ENCODE peak calls at places on chromosomes 12 and 14, in four cellular contexts. One of them, this sample, is unnamed.

GRCh38 chr14:95185452-95186392 is 28.4 kb upstream of the DICER1 start:
- DNase-seq in hepatocyte: no peak
- DNase-seq in stomach: peak; percentile 44
- DNase-seq in left lung: peak; percentile 76
- DNase-seq in this sample: no peak

GRCh38 chr12:7433276-7433822 is 10.6 kb downstream of the CD163L1 start:
- DNase-seq in hepatocyte: no peak
- DNase-seq in left lung: no peak
- DNase-seq in stomach: no peak
- DNase-seq in this sample: no peak

GRCh38 chr12:59023861-59024424 is 103.6 kb upstream of the LRIG3 start:
- DNase-seq in stomach: no peak
- DNase-seq in left lung: no peak
- DNase-seq in hepatocyte: no peak
- DNase-seq in this sample: no peak

GRCh38 chr12:10363922-10364838 is 25.7 kb downstream of the KLRK1 start:
- DNase-seq in stomach: peak; percentile 40
- DNase-seq in left lung: peak; percentile 51
- DNase-seq in hepatocyte: peak; percentile 60
- DNase-seq in this sample: no peak

GRCh38 chr12:14959916-14960315 is 1.5 kb downstream of the ARHGDIB start:
- DNase-seq in stomach: no peak
- DNase-seq in hepatocyte: no peak
- DNase-seq in left lung: no peak
- DNase-seq in this sample: no peak

GRCh38 chr14:94000986-94001385 is 3.9 kb downstream of the CCDC197 start:
- DNase-seq in hepatocyte: no peak
- DNase-seq in left lung: no peak
- DNase-seq in stomach: no peak
- DNase-seq in this sample: no peak

GRCh38 chr12:44930972-44931600 is 55.0 kb upstream of the NELL2 start:
- DNase-seq in hepatocyte: peak; percentile 88
- DNase-seq in left lung: no peak
- DNase-seq in stomach: no peak
- DNase-seq in this sample: no peak

GRCh38 chr12:67827820-67828383 is 161.3 kb upstream of the IFNG-AS1 start:
- DNase-seq in hepatocyte: peak; percentile 72
- DNase-seq in stomach: no peak
- DNase-seq in left lung: no peak
- DNase-seq in this sample: no peak

GRCh38 chr12:76123301-76124212 is 39.1 kb upstream of the NAP1L1 start:
- DNase-seq in hepatocyte: no peak
- DNase-seq in left lung: no peak
- DNase-seq in stomach: no peak
- DNase-seq in this sample: no peak

GRCh38 chr12:116609236-116609635 is 50.1 kb downstream of the MAP1LC3B2 start:
- DNase-seq in left lung: no peak
- DNase-seq in hepatocyte: no peak
- DNase-seq in stomach: no peak
- DNase-seq in this sample: no peak

GRCh38 chr12:124422570-124423523 is 128.0 kb downstream of the RFLNA start:
- DNase-seq in stomach: peak; percentile 92
- DNase-seq in left lung: peak; percentile 86
- DNase-seq in hepatocyte: peak; percentile 89
- DNase-seq in this sample: peak; percentile 93
- H3K4me1 ChIP-seq in stomach: peaks cover 57% of the 10 kb centered on the region
- H3K4me1 ChIP-seq in left lung: peaks cover 48% of the 10 kb centered on the region
- H3K4me1 ChIP-seq in hepatocyte: peaks cover 19% of the 10 kb centered on the region
- H3K4me1 ChIP-seq in this sample: peaks cover 37% of the 10 kb centered on the region

DNA sequence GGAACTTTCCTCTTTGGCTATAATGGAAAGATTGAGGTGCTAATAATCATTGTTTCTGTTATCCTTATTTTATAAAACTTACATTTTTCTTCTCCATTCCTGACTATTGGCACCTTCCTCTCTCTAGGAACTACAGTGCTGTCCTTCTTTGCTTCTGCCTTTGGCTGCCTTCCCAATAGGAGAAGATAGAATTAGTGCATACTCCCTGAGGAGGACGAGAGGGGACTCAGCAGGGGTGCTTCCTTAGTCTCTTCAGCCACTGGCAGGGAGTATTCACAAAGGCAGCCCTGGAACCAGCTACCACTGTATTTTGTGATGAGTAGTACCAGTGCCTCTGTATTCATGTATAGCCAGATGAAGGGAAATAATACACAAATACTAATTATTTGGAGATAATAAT is 208.5 kb downstream of the FOXG1 start:
- DNase-seq in left lung: no peak
- DNase-seq in hepatocyte: no peak
- DNase-seq in stomach: no peak
- DNase-seq in this sample: no peak
- H3K27ac ChIP-seq in left lung: no peak overlapping the region
- H3K27ac ChIP-seq in hepatocyte: no peak overlapping the region
- H3K27ac ChIP-seq in stomach: no peak overlapping the region
- H3K27ac ChIP-seq in this sample: no peak overlapping the region

GRCh38 chr14:79451601-79452000 is 759.7 kb downstream of the DIO2 start:
- DNase-seq in left lung: no peak
- DNase-seq in hepatocyte: no peak
- DNase-seq in stomach: no peak
- DNase-seq in this sample: no peak
- H3K4me1 ChIP-seq in left lung: no peaks in the 10 kb centered on the region
- H3K4me1 ChIP-seq in hepatocyte: no peaks in the 10 kb centered on the region
- H3K4me1 ChIP-seq in stomach: no peaks in the 10 kb centered on the region
- H3K4me1 ChIP-seq in this sample: no peaks in the 10 kb centered on the region

GRCh38 chr12:80593766-80594165 is 113.7 kb upstream of the MYF6 start:
- DNase-seq in stomach: no peak
- DNase-seq in left lung: no peak
- DNase-seq in hepatocyte: no peak
- DNase-seq in this sample: no peak
- H3K27ac ChIP-seq in stomach: no peak overlapping the region
- H3K27ac ChIP-seq in left lung: no peak overlapping the region
- H3K27ac ChIP-seq in hepatocyte: no peak overlapping the region
- H3K27ac ChIP-seq in this sample: no peak overlapping the region

GRCh38 chr12:11826607-11827006 is 177.1 kb downstream of the ETV6 start:
- DNase-seq in stomach: no peak
- DNase-seq in hepatocyte: no peak
- DNase-seq in left lung: no peak
- DNase-seq in this sample: no peak
- H3K4me1 ChIP-seq in stomach: peaks cover 65% of the 10 kb centered on the region
- H3K4me1 ChIP-seq in hepatocyte: peaks cover 22% of the 10 kb centered on the region
- H3K4me1 ChIP-seq in left lung: peaks cover 74% of the 10 kb centered on the region
- H3K4me1 ChIP-seq in this sample: peaks cover 53% of the 10 kb centered on the region

DNA sequence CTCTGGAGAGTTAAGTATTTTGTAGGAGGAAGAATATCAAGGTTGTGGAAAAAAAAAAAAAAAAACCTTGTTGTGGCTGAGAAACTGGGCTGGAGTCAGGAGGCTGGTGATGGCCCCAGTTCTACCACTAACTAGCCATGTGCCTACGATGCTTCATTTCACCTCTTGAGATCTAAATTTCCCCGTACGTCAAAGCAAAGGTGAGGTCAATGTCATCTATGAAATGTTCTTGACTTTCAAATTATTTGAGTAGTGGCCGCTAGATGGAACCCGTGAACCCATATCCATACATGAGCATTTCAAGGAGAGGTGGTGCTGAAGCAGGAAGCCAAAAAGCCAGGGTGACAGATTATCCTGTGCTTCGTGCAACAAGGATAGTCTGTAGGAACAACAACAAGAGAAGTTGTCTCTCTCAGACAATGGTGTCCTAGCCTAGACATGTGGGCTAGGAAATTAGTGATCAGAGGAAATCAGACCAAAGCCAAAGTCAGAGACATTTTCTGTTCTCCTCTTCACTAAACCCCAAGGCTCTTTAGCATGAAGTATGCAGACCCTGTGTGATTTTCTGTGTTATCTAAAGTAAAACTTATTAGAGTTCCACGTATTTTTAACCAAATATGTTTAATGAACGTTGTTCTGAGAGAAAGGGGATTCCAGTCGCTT is 95.5 kb upstream of the ETV6 start:
- DNase-seq in left lung: no peak
- DNase-seq in stomach: peak; percentile 51
- DNase-seq in hepatocyte: peak; percentile 71
- DNase-seq in this sample: no peak
- H3K27ac ChIP-seq in left lung: no peak overlapping the region
- H3K27ac ChIP-seq in stomach: no peak overlapping the region
- H3K27ac ChIP-seq in hepatocyte: no peak overlapping the region
- H3K27ac ChIP-seq in this sample: no peak overlapping the region

GRCh38 chr12:106094304-106094703 is 44.5 kb downstream of the NUAK1 start:
- DNase-seq in left lung: no peak
- DNase-seq in hepatocyte: no peak
- DNase-seq in stomach: no peak
- DNase-seq in this sample: no peak
- H3K4me1 ChIP-seq in left lung: no peaks in the 10 kb centered on the region
- H3K4me1 ChIP-seq in hepatocyte: peaks cover 18% of the 10 kb centered on the region
- H3K4me1 ChIP-seq in stomach: peaks cover 40% of the 10 kb centered on the region
- H3K4me1 ChIP-seq in this sample: peaks cover 39% of the 10 kb centered on the region

GRCh38 chr14:91926131-91926890 is 21.2 kb downstream of the FBLN5 start:
- DNase-seq in left lung: no peak
- DNase-seq in hepatocyte: no peak
- DNase-seq in stomach: no peak
- DNase-seq in this sample: no peak
- H3K27ac ChIP-seq in left lung: no peak overlapping the region
- H3K27ac ChIP-seq in hepatocyte: peak overlapping the region; percentile 36
- H3K27ac ChIP-seq in stomach: no peak overlapping the region
- H3K27ac ChIP-seq in this sample: no peak overlapping the region

DNA sequence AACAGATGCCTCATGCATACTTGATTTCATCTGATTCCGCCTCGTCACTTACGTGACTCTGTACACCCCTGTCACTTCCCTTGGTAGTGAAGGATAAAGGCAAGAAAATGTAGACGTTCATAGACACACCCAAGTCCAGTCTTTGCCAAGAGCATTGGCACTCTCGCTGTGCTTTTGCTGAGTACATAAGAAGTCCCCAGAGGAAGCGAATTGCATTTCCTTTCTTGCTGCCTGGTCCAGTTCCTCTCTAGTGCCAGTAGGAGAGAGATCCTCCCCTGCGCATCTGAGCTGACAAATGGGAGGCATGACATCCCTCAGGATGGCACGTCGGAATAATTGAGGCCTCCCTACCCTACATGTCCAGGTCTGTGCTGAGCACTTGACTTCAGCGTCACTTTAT is 21.3 kb upstream of the RIN3 start:
- DNase-seq in left lung: no peak
- DNase-seq in stomach: no peak
- DNase-seq in hepatocyte: no peak
- DNase-seq in this sample: no peak
- H3K4me1 ChIP-seq in left lung: peaks cover 95% of the 10 kb centered on the region
- H3K4me1 ChIP-seq in stomach: peaks cover 49% of the 10 kb centered on the region
- H3K4me1 ChIP-seq in hepatocyte: no peaks in the 10 kb centered on the region
- H3K4me1 ChIP-seq in this sample: peaks cover 26% of the 10 kb centered on the region